ENCODE peak calls at places on chromosome 14, in eight cellular contexts. M is lung; Y is left cardiac atrium; V is ACHN; U is activated CD4-positive, alpha-beta T cell treated with anti-CD3 and anti-CD28 coated beads for 48 hours; N is activated naive CD8-positive, alpha-beta T cell treated with anti-CD3 and anti-CD28 coated beads for 36 hours; S is CD4-positive, alpha-beta memory T cell; A is HCT116. B is an unnamed sample.

GRCh38 chr14:79584679-79585078 is 626.6 kb downstream of the DIO2 start:
- DNase-seq in M (no peak), Y (no peak), V (peak; percentile 46), U (no peak), N (no peak), S (no peak), A (no peak), B (no peak)

GRCh38 chr14:106417224-106418049 is 891.1 kb downstream of the TMEM121 start:
- DNase-seq in M (peak; percentile 48), Y (peak; percentile 51), V (peak; percentile 22), U (peak; percentile 100), N (peak; percentile 95), S (peak; percentile 78), A (peak; percentile 3), B (peak; percentile 63)

GRCh38 chr14:75141062-75141461 is 14.2 kb upstream of the NEK9 start:
- DNase-seq in M (no peak), Y (no peak), V (no peak), U (no peak), N (no peak), S (no peak), A (no peak), B (no peak)

GRCh38 chr14:103074699-103075341 is 9.2 kb upstream of the LBHD2 start:
- DNase-seq in M (peak; percentile 82), Y (peak; percentile 93), V (peak; percentile 62), U (peak; percentile 26), N (peak; percentile 37), S (peak; percentile 14), A (no peak), B (peak; percentile 83)

GRCh38 chr14:99654235-99655000 is 9.5 kb downstream of the HHIPL1 start:
- DNase-seq in M (peak; percentile 63), Y (peak; percentile 58), V (peak; percentile 66), U (no peak), N (no peak), S (no peak), A (no peak), B (no peak)

GRCh38 chr14:90654831-90655276 is 161.4 kb downstream of the TTC7B start:
- DNase-seq in M (no peak), Y (no peak), V (no peak), U (no peak), N (no peak), S (no peak), A (no peak), B (no peak)

GRCh38 chr14:101636081-101636560 is 74.8 kb downstream of the DIO3 start:
- DNase-seq in M (no peak), Y (no peak), V (no peak), U (peak; percentile 71), N (no peak), S (no peak), A (no peak), B (no peak)

GRCh38 chr14:56585461-56586084 is 6.0 kb downstream of the TMEM260 start:
- DNase-seq in M (no peak), Y (no peak), V (no peak), U (no peak), N (no peak), S (no peak), A (no peak), B (no peak)

GRCh38 chr14:26282578-26282977 is 315.3 kb downstream of the NOVA1 start:
- DNase-seq in M (no peak), Y (no peak), V (no peak), U (no peak), N (no peak), S (no peak), A (no peak), B (no peak)

GRCh38 chr14:90126260-90126659 is 64.5 kb downstream of the KCNK13 start:
- DNase-seq in M (no peak), Y (no peak), V (no peak), U (no peak), N (no peak), S (no peak), A (no peak), B (no peak)